ENCODE peak calls at places on chromosomes 12 and 14, in four cellular contexts. N, G, H and U are unnamed samples.

GRCh38 chr12:114692558-114693531 is 8.9 kb upstream of the TBX3 start:
- DNase-seq in G (no peak), N (no peak), H (no peak), U (no peak)

GRCh38 chr12:11446372-11446771 is 51.0 kb upstream of the PRB2 start:
- DNase-seq in N (no peak), G (no peak), H (no peak), U (no peak)

GRCh38 chr12:109524466-109525278 is 47.2 kb downstream of the UBE3B start:
- DNase-seq in N (no peak), G (no peak), H (no peak), U (no peak)

GRCh38 chr12:130838284-130838950 is 633 bp downstream of the STX2 start:
- DNase-seq in G (no peak), N (peak), H (peak), U (no peak)

GRCh38 chr12:121388421-121388981 is 11.4 kb upstream of the RNF34 start:
- DNase-seq in N (peak), H (peak), G (no peak), U (no peak)

GRCh38 chr14:77076118-77076631 is 21.9 kb upstream of the CIPC start:
- DNase-seq in H (peak), N (no peak), G (no peak), U (no peak)

GRCh38 chr14:69726761-69727511 is 40.0 kb upstream of the SRSF5 start:
- DNase-seq in H (peak), N (peak), G (no peak), U (peak)

GRCh38 chr14:55240526-55241178 is 30.6 kb upstream of the FBXO34 start:
- DNase-seq in G (no peak), H (no peak), N (no peak), U (no peak)

GRCh38 chr12:120071493-120072020 is 45.0 kb downstream of the RAB35 start:
- DNase-seq in N (no peak), H (no peak), G (no peak), U (no peak)

GRCh38 chr14:88204221-88204620 is 118.8 kb downstream of the KCNK10 start:
- DNase-seq in G (no peak), H (no peak), N (no peak), U (no peak)

DNA sequence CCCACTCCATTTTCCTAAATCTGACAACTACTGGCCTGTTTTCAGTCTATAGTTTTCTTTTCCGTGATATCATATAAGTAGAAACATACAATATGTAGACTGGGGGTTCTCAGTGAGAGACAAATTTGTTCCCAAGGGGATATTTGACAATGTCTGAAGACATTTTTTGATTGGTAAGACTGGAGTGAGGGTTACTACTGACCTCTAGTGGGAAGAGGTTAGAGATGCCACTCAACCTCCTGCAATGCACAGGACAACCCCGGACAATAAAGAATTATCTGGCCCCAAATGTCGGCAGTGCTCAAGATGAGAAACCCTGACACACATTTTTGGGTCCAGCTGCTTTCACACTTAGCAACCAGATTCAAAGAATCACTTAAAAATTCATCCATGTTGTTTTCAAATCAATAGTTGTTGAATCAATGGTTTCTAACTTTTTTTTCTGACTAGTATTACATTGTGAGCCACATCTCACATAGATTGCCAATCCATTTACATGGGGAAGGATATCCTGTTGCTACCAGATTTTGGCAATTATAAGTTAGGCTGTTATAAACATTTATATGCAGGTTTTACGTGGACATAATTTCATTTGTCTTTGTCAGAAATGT is 307.1 kb downstream of the RPL10L start:
- DNase-seq in N (peak), G (peak), H (peak), U (peak)
- TF ChIP-seq TCF7L2 in N (no peak), G (no peak), H (no peak), U (no peak)

GRCh38 chr12:100823988-100824387 is 29.4 kb downstream of the ANO4 start:
- DNase-seq in N (no peak), H (no peak), G (peak), U (no peak)
- TF ChIP-seq TCF7L2 in N (no peak), H (no peak), G (no peak), U (no peak)

DNA sequence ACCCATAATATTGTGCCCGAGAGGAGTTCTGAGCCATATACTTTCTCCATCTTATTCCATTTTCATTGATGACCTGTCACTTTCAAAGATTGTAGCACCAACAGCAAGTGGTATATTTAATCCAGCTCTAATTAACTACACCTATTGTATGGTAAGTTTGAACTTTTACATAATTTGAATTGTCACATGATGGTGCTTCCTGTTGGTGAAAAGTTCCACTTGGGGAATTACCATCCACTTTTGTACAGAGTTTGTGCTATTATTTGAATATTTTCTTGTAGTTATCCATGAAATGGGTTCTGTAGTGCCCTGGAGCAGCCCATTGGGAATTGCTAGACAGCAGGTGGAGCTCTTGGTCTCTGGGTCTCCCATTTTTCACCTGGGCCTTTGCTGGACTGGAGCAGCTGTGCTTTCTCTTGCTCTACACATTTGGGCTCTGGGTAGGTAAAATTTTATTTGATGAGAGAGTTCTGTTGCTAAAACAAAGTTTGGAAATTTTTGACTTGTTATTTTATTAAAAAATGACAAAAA is 3.0 kb downstream of the SMCO3 start:
- DNase-seq in G (no peak), H (peak), N (no peak), U (no peak)
- TF ChIP-seq TCF7L2 in G (no peak), H (no peak), N (no peak), U (no peak)

DNA sequence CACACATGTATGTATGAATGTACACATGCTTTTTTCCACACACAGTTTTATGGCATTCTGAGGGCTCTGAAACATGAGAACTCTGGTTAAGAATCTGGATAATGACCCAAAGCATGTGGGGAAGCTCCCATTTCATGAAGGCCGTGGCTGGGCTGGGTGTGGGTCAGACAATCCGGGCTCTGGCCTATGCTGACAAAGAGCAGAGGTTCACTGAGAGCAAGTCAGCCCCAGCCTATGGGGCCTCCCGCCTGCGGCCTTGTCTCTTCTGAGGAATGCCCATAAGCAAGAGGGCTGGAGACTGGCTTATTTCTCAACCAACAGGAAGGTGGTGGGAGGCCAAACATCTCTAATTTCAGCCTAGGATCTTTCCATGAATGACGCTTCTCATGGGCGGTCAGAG is 8.5 kb downstream of the MYH6 start:
- DNase-seq in N (no peak), H (no peak), G (no peak), U (no peak)
- TF ChIP-seq TCF7L2 in N (no peak), H (no peak), G (no peak), U (no peak)